ENCODE peak calls at places on chromosomes 12 and 14, in four cellular contexts. One of them, this sample, is unnamed.

GRCh38 chr12:87142346-87142745 is 886.2 kb upstream of the MGAT4C start:
- DNase-seq in HepG2: no peak
- DNase-seq in H1: no peak
- DNase-seq in GM12878: no peak
- DNase-seq in this sample: no peak

GRCh38 chr12:62525306-62525705 is 58.7 kb downstream of the MON2 start:
- DNase-seq in HepG2: no peak
- DNase-seq in H1: no peak
- DNase-seq in GM12878: no peak
- DNase-seq in this sample: no peak

GRCh38 chr12:53046655-53047220 is 3.1 kb upstream of the TNS2 start:
- DNase-seq in HepG2: peak; percentile 51
- DNase-seq in H1: no peak
- DNase-seq in GM12878: no peak
- DNase-seq in this sample: no peak

GRCh38 chr14:77988966-77989365 is 181.2 kb upstream of the NRXN3 start:
- DNase-seq in HepG2: peak; percentile 6
- DNase-seq in H1: no peak
- DNase-seq in GM12878: no peak
- DNase-seq in this sample: no peak

GRCh38 chr12:57063991-57064725 is 14.2 kb upstream of the MYO1A start:
- DNase-seq in HepG2: no peak
- DNase-seq in H1: no peak
- DNase-seq in GM12878: peak; percentile 69
- DNase-seq in this sample: no peak

GRCh38 chr14:69997849-69998248 is 118.6 kb downstream of the SMOC1 start:
- DNase-seq in HepG2: peak; percentile 47
- DNase-seq in H1: no peak
- DNase-seq in GM12878: no peak
- DNase-seq in this sample: no peak

GRCh38 chr14:93032301-93032929 is 83.3 kb downstream of the ITPK1 start:
- DNase-seq in HepG2: no peak
- DNase-seq in H1: no peak
- DNase-seq in GM12878: no peak
- DNase-seq in this sample: no peak

GRCh38 chr12:52633383-52633782 is 15.0 kb upstream of the KRT73 start:
- DNase-seq in HepG2: no peak
- DNase-seq in H1: peak; percentile 22
- DNase-seq in GM12878: no peak
- DNase-seq in this sample: no peak

GRCh38 chr12:122057007-122057735 is 21.4 kb upstream of the MLXIP start:
- DNase-seq in HepG2: no peak
- DNase-seq in H1: no peak
- DNase-seq in GM12878: no peak
- DNase-seq in this sample: no peak

GRCh38 chr14:53032161-53032803 is 81.4 kb upstream of the FERMT2 start:
- DNase-seq in HepG2: peak; percentile 69
- DNase-seq in H1: no peak
- DNase-seq in GM12878: no peak
- DNase-seq in this sample: no peak

GRCh38 chr12:116339800-116340371 is 62.4 kb upstream of the MED13L start:
- DNase-seq in HepG2: no peak
- DNase-seq in H1: no peak
- DNase-seq in GM12878: no peak
- DNase-seq in this sample: no peak

GRCh38 chr12:22230280-22230794 is 104.2 kb downstream of the ST8SIA1 start:
- DNase-seq in HepG2: no peak
- DNase-seq in H1: no peak
- DNase-seq in GM12878: no peak
- DNase-seq in this sample: no peak

GRCh38 chr12:72214163-72214562 is 58.0 kb upstream of the TRHDE start:
- DNase-seq in HepG2: no peak
- DNase-seq in H1: no peak
- DNase-seq in GM12878: no peak
- DNase-seq in this sample: no peak

GRCh38 chr12:92107094-92107493 is 38.6 kb downstream of the BTG1 start:
- DNase-seq in HepG2: no peak
- DNase-seq in H1: no peak
- DNase-seq in GM12878: no peak
- DNase-seq in this sample: no peak

GRCh38 chr12:118219772-118220171 is 83.8 kb downstream of the PEBP1 start:
- DNase-seq in HepG2: no peak
- DNase-seq in H1: no peak
- DNase-seq in GM12878: no peak
- DNase-seq in this sample: no peak

GRCh38 chr14:60981626-60982455 is 796 bp downstream of the SLC38A6 start:
- DNase-seq in HepG2: peak; percentile 45
- DNase-seq in H1: no peak
- DNase-seq in GM12878: peak; percentile 5
- DNase-seq in this sample: no peak

GRCh38 chr12:62640910-62641448 is 174.4 kb downstream of the MON2 start:
- DNase-seq in HepG2: no peak
- DNase-seq in H1: no peak
- DNase-seq in GM12878: peak; percentile 27
- DNase-seq in this sample: no peak

GRCh38 chr14:96275182-96276112 is 19.4 kb downstream of the BDKRB1 start:
- DNase-seq in HepG2: peak; percentile 44
- DNase-seq in H1: peak; percentile 92
- DNase-seq in GM12878: peak; percentile 7
- DNase-seq in this sample: peak; percentile 46

GRCh38 chr12:78490841-78491240 is 373.7 kb upstream of the SYT1 start:
- DNase-seq in HepG2: no peak
- DNase-seq in H1: no peak
- DNase-seq in GM12878: no peak
- DNase-seq in this sample: no peak

GRCh38 chr14:61103541-61104339 is 122.7 kb downstream of the SLC38A6 start:
- DNase-seq in HepG2: peak; percentile 78
- DNase-seq in H1: peak; percentile 54
- DNase-seq in GM12878: no peak
- DNase-seq in this sample: peak; percentile 22

GRCh38 chr12:93762059-93762719 is 85.0 kb downstream of the CRADD start:
- DNase-seq in HepG2: no peak
- DNase-seq in H1: no peak
- DNase-seq in GM12878: no peak
- DNase-seq in this sample: no peak

GRCh38 chr12:45343269-45344051 is 127.6 kb downstream of the ANO6 start:
- DNase-seq in HepG2: peak; percentile 46
- DNase-seq in H1: no peak
- DNase-seq in GM12878: no peak
- DNase-seq in this sample: no peak

GRCh38 chr12:88715673-88716072 is 135.4 kb upstream of the KITLG start:
- DNase-seq in HepG2: no peak
- DNase-seq in H1: no peak
- DNase-seq in GM12878: no peak
- DNase-seq in this sample: no peak

GRCh38 chr12:107349008-107349747 is 255.8 kb upstream of the CRY1 start:
- DNase-seq in HepG2: peak; percentile 98
- DNase-seq in H1: no peak
- DNase-seq in GM12878: no peak
- DNase-seq in this sample: peak; percentile 20

GRCh38 chr12:123892853-123893252 is 79.8 kb downstream of the CCDC92 start:
- DNase-seq in HepG2: no peak
- DNase-seq in H1: no peak
- DNase-seq in GM12878: no peak
- DNase-seq in this sample: no peak

GRCh38 chr14:94129758-94130414 is 482 bp upstream of the IFI27L2 start:
- DNase-seq in HepG2: no peak
- DNase-seq in H1: peak; percentile 48
- DNase-seq in GM12878: no peak
- DNase-seq in this sample: no peak

GRCh38 chr14:94127330-94127729 is 2.1 kb downstream of the IFI27L2 start:
- DNase-seq in HepG2: no peak
- DNase-seq in H1: peak; percentile 17
- DNase-seq in GM12878: no peak
- DNase-seq in this sample: no peak

GRCh38 chr14:94126800-94127199 is 2.6 kb downstream of the IFI27L2 start:
- DNase-seq in HepG2: no peak
- DNase-seq in H1: peak; percentile 23
- DNase-seq in GM12878: no peak
- DNase-seq in this sample: no peak

GRCh38 chr14:94128216-94128839 is 1.1 kb downstream of the IFI27L2 start:
- DNase-seq in HepG2: no peak
- DNase-seq in H1: peak; percentile 44
- DNase-seq in GM12878: no peak
- DNase-seq in this sample: no peak

GRCh38 chr14:94129111-94129757 is at the start of gene IFI27L2:
- DNase-seq in HepG2: peak; percentile 40
- DNase-seq in H1: peak; percentile 79
- DNase-seq in GM12878: no peak
- DNase-seq in this sample: no peak
- H3K9ac ChIP-seq in HepG2: no peak within 1 kb of the TSS
- H3K9ac ChIP-seq in H1: no peak within 1 kb of the TSS
- H3K9ac ChIP-seq in GM12878: peak within 1 kb of the TSS; percentile 80
- H3K9ac ChIP-seq in this sample: peak within 1 kb of the TSS; percentile 74

DNA sequence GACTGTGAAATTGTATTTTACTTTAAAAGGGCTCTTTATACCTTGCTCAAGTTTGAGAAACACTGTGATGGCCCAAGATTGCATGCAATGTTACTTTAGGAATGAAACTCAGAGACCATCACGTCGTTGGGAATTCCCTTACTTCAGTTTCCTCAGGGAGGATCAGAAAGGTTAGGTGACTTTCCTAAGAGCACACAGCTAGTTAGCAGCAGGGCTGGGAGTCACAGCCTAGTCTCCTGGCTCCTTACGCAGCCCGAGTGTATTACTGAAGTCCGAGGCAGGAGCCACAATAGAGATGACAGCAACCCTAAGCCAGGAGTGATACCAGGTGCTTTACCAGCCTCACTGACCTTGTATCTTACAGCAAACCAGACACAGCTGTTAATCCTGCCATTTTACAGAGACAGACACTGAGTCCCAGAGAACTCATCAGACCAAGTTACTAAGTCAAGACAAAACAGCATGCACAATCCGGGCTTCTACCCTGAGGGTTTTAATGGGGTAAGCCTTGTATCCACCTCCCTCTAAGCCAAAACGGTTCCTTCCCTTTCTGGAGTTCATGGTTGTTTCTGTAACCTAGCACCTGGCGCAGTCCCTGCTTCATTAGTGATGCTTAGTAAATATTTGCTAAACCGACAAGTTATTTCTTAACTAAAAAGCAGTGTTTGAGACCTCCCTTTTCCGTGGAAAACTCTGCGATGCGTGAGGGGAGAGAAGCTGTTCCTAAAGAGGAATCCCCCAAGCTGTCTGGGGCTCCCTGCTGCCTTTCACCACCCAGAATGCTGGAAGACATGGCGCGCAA is 66.9 kb downstream of the RBM19 start:
- DNase-seq in HepG2: no peak
- DNase-seq in H1: no peak
- DNase-seq in GM12878: no peak
- DNase-seq in this sample: no peak
- TF ChIP-seq SUZ12 in HepG2: no peak
- TF ChIP-seq SUZ12 in H1: no peak
- TF ChIP-seq SUZ12 in GM12878: no peak
- TF ChIP-seq SUZ12 in this sample: no peak

GRCh38 chr12:54417712-54418440 is 1.2 kb downstream of the ITGA5 start:
- DNase-seq in HepG2: no peak
- DNase-seq in H1: no peak
- DNase-seq in GM12878: no peak
- DNase-seq in this sample: no peak

GRCh38 chr12:54416908-54417603 is 2.0 kb downstream of the ITGA5 start:
- DNase-seq in HepG2: no peak
- DNase-seq in H1: no peak
- DNase-seq in GM12878: no peak
- DNase-seq in this sample: no peak

GRCh38 chr12:54414191-54414525 is 4.9 kb downstream of the ITGA5 start:
- DNase-seq in HepG2: no peak
- DNase-seq in H1: no peak
- DNase-seq in GM12878: no peak
- DNase-seq in this sample: no peak

GRCh38 chr12:54413284-54414190 is 5.5 kb downstream of the ITGA5 start:
- DNase-seq in HepG2: no peak
- DNase-seq in H1: no peak
- DNase-seq in GM12878: no peak
- DNase-seq in this sample: no peak

DNA sequence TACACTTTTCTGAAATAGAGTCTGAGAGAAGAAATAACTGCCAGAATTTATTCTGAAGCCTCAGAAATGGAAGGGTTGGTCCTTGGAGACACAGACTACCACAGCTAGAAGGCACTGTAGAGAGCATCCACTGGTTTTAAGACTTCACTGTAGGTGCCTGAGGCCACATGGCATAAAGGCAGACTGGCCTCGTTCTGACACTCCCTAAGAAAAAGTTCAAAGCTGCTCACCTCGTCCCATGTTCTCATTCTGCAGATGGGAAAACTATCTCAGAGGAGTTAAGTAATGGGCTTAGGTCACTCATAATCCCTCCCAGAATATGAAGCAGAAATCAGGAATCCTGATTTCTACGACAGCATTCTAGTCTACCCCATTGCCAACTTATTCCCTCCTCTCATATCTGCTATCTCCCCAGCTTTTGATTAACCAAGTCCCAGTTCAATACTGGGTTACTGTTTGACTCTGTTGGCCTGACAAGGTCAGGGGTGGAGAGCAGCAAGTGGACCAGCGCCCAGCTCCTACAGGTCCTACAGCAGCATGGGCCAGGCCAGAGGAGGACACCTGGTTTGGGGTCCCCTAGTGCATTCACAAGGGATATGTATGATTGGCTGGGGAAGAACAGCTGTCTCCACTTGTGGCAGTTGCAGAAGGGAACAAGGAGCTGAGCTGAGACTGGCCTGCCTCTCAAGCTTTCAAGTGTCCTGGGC is 3.7 kb downstream of the ITGA5 start:
- DNase-seq in HepG2: no peak
- DNase-seq in H1: no peak
- DNase-seq in GM12878: no peak
- DNase-seq in this sample: no peak
- H3K4me1 ChIP-seq in HepG2: peaks cover 14% of the 10 kb centered on the region
- H3K4me1 ChIP-seq in H1: peaks cover 1% of the 10 kb centered on the region
- H3K4me1 ChIP-seq in GM12878: peaks cover 16% of the 10 kb centered on the region
- H3K4me1 ChIP-seq in this sample: peaks cover 13% of the 10 kb centered on the region

DNA sequence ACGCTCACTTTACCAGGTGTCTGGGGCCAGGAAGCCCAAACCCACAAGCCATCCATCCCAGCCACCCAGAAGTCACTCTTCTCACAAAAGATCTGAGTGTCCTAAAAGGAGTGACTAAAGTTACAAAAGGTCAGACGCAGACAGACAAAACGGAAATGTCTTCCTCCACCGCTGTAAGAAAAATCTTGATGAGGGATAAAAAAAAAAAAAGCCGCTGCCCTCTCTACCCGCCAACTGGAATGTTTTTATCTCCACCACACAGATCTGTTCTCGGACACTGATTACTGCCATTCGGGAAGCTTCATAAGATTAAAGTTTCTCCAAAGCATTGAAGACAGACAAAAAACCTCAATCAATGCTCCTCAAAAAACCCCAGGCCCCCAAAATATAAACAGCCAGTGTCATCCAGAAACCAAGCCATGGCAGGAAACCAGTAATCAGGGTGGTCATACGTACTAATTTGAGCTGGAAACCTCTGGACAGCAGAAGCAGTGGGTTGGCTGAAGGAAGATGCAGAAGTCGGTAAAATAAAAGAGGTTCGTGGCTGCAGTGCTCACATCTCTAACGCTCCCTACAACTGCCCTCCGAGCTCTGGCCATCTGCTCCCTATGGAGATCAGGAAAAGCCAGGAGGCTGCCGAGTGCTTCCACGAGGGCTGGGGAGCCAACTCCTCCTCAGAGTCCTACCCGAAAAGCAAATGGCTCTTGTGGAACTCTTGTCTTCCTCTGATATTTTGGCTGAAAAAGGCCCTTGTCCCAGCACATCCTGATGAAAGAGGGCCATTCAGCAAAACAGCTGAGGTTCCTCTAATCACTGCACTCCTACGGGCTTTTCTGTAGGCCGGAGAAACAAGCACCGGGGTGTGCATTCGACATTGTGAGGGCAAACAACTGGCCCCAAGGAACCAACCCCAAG is 30.3 kb downstream of the SSH1 start:
- DNase-seq in HepG2: no peak
- DNase-seq in H1: no peak
- DNase-seq in GM12878: no peak
- DNase-seq in this sample: no peak
- H3K9ac ChIP-seq in HepG2: no peak overlapping the region
- H3K9ac ChIP-seq in H1: no peak overlapping the region
- H3K9ac ChIP-seq in GM12878: peak overlapping the region; percentile 61
- H3K9ac ChIP-seq in this sample: no peak overlapping the region